ENCODE peak calls at places on chromosomes 3 and 15, in seven cellular contexts. I is spleen, T is GM12865, Z is WTC11, H is GM13976, C is pancreas, G is lower leg skin. D is an unnamed sample.

GRCh38 chr3:120144267-120144666 is 50.0 kb upstream of the GSK3B start:
- DNase-seq in I (no peak), T (no peak), Z (peak; percentile 19), H (no peak), C (peak; percentile 20), G (no peak), D (peak; percentile 48)

GRCh38 chr3:61682671-61683408 is 121.5 kb downstream of the PTPRG start:
- DNase-seq in I (no peak), T (no peak), Z (no peak), H (no peak), C (no peak), G (no peak), D (no peak)

GRCh38 chr3:146781606-146782005 is 176.5 kb upstream of the PLSCR5 start:
- DNase-seq in I (no peak), T (no peak), Z (no peak), H (no peak), C (no peak), G (no peak), D (no peak)

GRCh38 chr3:4335840-4336579 is 32.8 kb downstream of the SETMAR start:
- DNase-seq in I (no peak), T (no peak), Z (no peak), H (no peak), C (no peak), G (no peak), D (no peak)

GRCh38 chr15:31280037-31280830 is 46.4 kb upstream of the KLF13 start:
- DNase-seq in I (peak; percentile 61), T (no peak), Z (peak; percentile 6), H (no peak), C (no peak), G (peak; percentile 18), D (no peak)

GRCh38 chr15:89307046-89307587 is 27.5 kb downstream of the POLG start:
- DNase-seq in I (no peak), T (no peak), Z (no peak), H (no peak), C (no peak), G (no peak), D (no peak)

GRCh38 chr3:186251948-186252619 is 110.0 kb downstream of the DGKG start:
- DNase-seq in I (no peak), T (no peak), Z (no peak), H (no peak), C (no peak), G (no peak), D (no peak)

GRCh38 chr15:51401872-51402517 is 60.5 kb downstream of the GLDN start:
- DNase-seq in I (peak; percentile 84), T (peak; percentile 30), Z (peak; percentile 76), H (peak; percentile 55), C (peak; percentile 27), G (peak; percentile 11), D (peak; percentile 72)

GRCh38 chr3:24650839-24651238 is 156.2 kb upstream of the THRB start:
- DNase-seq in I (no peak), T (no peak), Z (no peak), H (no peak), C (no peak), G (no peak), D (no peak)

GRCh38 chr3:11367116-11367781 is 95.1 kb downstream of the ATG7 start:
- DNase-seq in I (no peak), T (no peak), Z (no peak), H (no peak), C (no peak), G (peak; percentile 55), D (no peak)

GRCh38 chr3:72903004-72903403 is 15.2 kb downstream of the GXYLT2 start:
- DNase-seq in I (no peak), T (no peak), Z (no peak), H (no peak), C (no peak), G (no peak), D (no peak)

GRCh38 chr3:37465174-37465573 is 290.8 kb upstream of the LRRFIP2 start:
- DNase-seq in I (no peak), T (no peak), Z (no peak), H (no peak), C (no peak), G (no peak), D (no peak)

GRCh38 chr3:99240700-99241099 is 339.2 kb upstream of the DCBLD2 start:
- DNase-seq in I (no peak), T (no peak), Z (no peak), H (no peak), C (no peak), G (no peak), D (no peak)

GRCh38 chr3:185630182-185630622 is 44.1 kb downstream of the SENP2 start:
- DNase-seq in I (no peak), T (no peak), Z (no peak), H (no peak), C (no peak), G (no peak), D (no peak)

GRCh38 chr15:31106495-31107300 is 5.2 kb upstream of the TRPM1 start:
- DNase-seq in I (no peak), T (no peak), Z (no peak), H (no peak), C (no peak), G (no peak), D (no peak)

GRCh38 chr3:101244212-101244575 is 76.2 kb downstream of the IMPG2 start:
- DNase-seq in I (no peak), T (no peak), Z (no peak), H (no peak), C (no peak), G (no peak), D (no peak)

GRCh38 chr15:88810449-88810848 is 7.2 kb downstream of the ACAN start:
- DNase-seq in I (no peak), T (no peak), Z (no peak), H (no peak), C (no peak), G (no peak), D (no peak)

GRCh38 chr3:186627852-186628414 is 12.3 kb upstream of the FETUB start:
- DNase-seq in I (no peak), T (no peak), Z (no peak), H (no peak), C (no peak), G (no peak), D (no peak)

GRCh38 chr15:57017024-57017423 is 98.6 kb downstream of the TCF12 start:
- DNase-seq in I (no peak), T (peak; percentile 40), Z (no peak), H (no peak), C (no peak), G (no peak), D (no peak)

GRCh38 chr3:52032702-52033408 is 23.5 kb downstream of the DUSP7 start:
- DNase-seq in I (no peak), T (no peak), Z (no peak), H (no peak), C (no peak), G (no peak), D (no peak)

GRCh38 chr3:52036222-52036694 is 20.1 kb downstream of the DUSP7 start:
- DNase-seq in I (no peak), T (peak; percentile 81), Z (no peak), H (no peak), C (no peak), G (no peak), D (no peak)

GRCh38 chr3:52034212-52034611 is 22.2 kb downstream of the DUSP7 start:
- DNase-seq in I (no peak), T (no peak), Z (no peak), H (no peak), C (no peak), G (no peak), D (no peak)

GRCh38 chr3:52036829-52037228 is 19.5 kb downstream of the DUSP7 start:
- DNase-seq in I (no peak), T (no peak), Z (peak; percentile 56), H (no peak), C (no peak), G (no peak), D (no peak)

DNA sequence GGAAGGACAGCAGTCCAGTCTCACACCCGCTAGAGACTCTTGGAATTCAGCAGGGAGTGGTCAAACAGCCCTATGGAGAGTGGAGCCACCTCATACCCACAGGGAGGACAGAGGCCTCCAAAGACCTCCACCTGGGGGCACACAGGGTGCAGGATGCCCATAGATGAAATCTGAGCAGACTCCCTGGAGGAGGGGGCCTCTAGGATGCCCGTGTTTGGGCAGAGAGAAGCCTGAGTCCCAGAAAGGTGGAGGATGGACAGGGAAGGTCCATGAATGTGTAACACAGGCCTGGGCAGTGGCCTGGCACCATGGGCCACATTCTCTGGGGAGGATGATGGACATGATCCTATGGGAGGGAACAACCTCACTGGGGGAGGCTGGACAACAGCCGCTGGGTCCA is 21.7 kb downstream of the DUSP7 start:
- DNase-seq in I (no peak), T (no peak), Z (no peak), H (no peak), C (no peak), G (no peak), D (no peak)
- TF ChIP-seq CTCF in I (no peak), T (no peak), Z (no peak), H (no peak), C (no peak), G (no peak), D (no peak)

GRCh38 chr3:48685293-48685602 is 467 bp downstream of the NCKIPSD start:
- DNase-seq in I (no peak), T (no peak), Z (no peak), H (no peak), C (no peak), G (peak; percentile 31), D (no peak)
- TF ChIP-seq CTCF in I (no peak), T (no peak), Z (no peak), H (no peak), C (no peak), G (no peak), D (no peak)

GRCh38 chr15:58584789-58585461 is 153.1 kb downstream of the LIPC start:
- DNase-seq in I (no peak), T (peak; percentile 4), Z (no peak), H (no peak), C (no peak), G (no peak), D (no peak)
- TF ChIP-seq CTCF in I (no peak), T (no peak), Z (no peak), H (no peak), C (no peak), G (no peak), D (no peak)

GRCh38 chr3:142664819-142665218 is 59.0 kb upstream of the TRPC1 start:
- DNase-seq in I (no peak), T (no peak), Z (no peak), H (no peak), C (no peak), G (no peak), D (no peak)
- TF ChIP-seq CTCF in I (no peak), T (no peak), Z (no peak), H (no peak), C (no peak), G (no peak), D (no peak)

GRCh38 chr3:45043715-45044299 is 17.7 kb downstream of the CLEC3B start:
- DNase-seq in I (no peak), T (no peak), Z (no peak), H (no peak), C (no peak), G (no peak), D (no peak)
- TF ChIP-seq CTCF in I (no peak), T (no peak), Z (no peak), H (no peak), C (no peak), G (no peak), D (no peak)

D was measured in Calu3.